ENCODE peak calls at places on chromosomes 1 and 21, in five cellular contexts. W is GM10248, E is BE2C, U is AG10803, V is psoas muscle. Z is an unnamed sample.

GRCh38 chr1:229434641-229435051 is 752 bp upstream of the ACTA1 start:
- DNase-seq in W (no peak), U (no peak), E (peak; percentile 81), V (peak; percentile 69), Z (no peak)

GRCh38 chr21:27164208-27165172 is 197.6 kb upstream of the ADAMTS5 start:
- DNase-seq in W (no peak), E (no peak), U (no peak), V (no peak), Z (no peak)

GRCh38 chr21:34834307-34834706 is 165.5 kb downstream of the CLIC6 start:
- DNase-seq in V (no peak), U (no peak), E (no peak), W (no peak), Z (no peak)

GRCh38 chr1:180636138-180636537 is 4.3 kb downstream of the XPR1 start:
- DNase-seq in U (no peak), V (no peak), W (no peak), E (no peak), Z (no peak)

GRCh38 chr1:181660621-181661020 is 177.3 kb downstream of the CACNA1E start:
- DNase-seq in W (no peak), U (no peak), V (no peak), E (no peak), Z (no peak)

GRCh38 chr1:218772575-218772974 is 401.1 kb upstream of the LYPLAL1 start:
- DNase-seq in U (peak; percentile 67), V (no peak), W (no peak), E (no peak), Z (no peak)

GRCh38 chr1:165832902-165833301 is 5.5 kb downstream of the UCK2 start:
- DNase-seq in W (no peak), E (no peak), V (no peak), U (no peak), Z (no peak)

GRCh38 chr1:244242446-244242845 is 191.4 kb downstream of the ZBTB18 start:
- DNase-seq in U (no peak), E (no peak), W (no peak), V (no peak), Z (peak; percentile 58)

GRCh38 chr1:183675381-183675780 is 22.3 kb upstream of the APOBEC4 start:
- DNase-seq in W (no peak), E (no peak), V (no peak), U (no peak), Z (no peak)

GRCh38 chr1:70072239-70072751 is 133.1 kb downstream of the LRRC40 start:
- DNase-seq in V (no peak), U (peak; percentile 65), W (no peak), E (no peak), Z (no peak)

DNA sequence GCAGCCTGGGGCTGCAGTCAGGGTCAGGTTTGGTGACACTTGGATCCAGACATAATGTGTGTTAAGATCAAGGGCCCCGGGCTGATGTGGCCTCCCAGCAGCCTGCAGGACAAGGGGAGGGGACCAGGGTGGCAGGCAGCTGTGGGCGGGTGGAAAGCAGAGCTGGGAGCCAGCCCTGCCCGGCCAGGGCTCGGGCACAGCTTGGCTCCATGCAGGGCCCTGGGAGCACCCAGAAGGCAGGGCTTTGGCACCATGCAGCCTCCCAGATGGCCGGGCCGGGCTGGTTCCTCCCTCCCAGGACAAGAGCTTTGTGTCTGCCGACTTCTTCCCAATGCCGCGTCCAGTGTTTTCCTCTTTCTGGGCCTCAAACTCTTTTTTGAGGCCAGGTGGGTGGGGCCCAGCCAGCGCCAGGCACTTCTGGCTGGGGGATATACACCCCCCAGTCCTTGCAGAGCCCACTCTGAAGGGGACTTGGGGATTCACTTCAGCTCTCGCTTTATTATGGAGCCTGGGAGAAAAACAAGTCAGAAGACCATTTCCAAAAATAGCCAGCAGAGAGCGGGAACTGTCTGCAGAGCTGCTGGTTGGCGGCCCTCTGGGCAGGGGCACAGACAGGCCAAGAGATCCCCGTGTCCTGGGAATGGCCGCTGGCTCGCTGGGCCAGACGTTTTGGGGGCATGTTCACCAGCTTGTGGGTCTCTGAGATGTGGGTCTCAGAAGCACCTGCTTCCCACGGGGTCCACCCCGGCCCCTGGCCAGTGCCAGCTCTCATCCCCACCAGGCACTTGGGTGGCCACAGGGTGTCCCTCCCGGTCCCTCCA is 103.8 kb upstream of the ARHGEF16 start:
- DNase-seq in W (no peak), V (peak; percentile 42), U (no peak), E (no peak), Z (no peak)
- TF ChIP-seq CTCF in W (no peak), V (no peak), U (peak; percentile 14), E (no peak), Z (no peak)

GRCh38 chr1:151135433-151136385 is 10.7 kb downstream of the SEMA6C start:
- DNase-seq in V (no peak), E (no peak), U (no peak), W (no peak), Z (no peak)
- TF ChIP-seq CTCF in V (no peak), E (no peak), U (no peak), W (no peak), Z (no peak)

DNA sequence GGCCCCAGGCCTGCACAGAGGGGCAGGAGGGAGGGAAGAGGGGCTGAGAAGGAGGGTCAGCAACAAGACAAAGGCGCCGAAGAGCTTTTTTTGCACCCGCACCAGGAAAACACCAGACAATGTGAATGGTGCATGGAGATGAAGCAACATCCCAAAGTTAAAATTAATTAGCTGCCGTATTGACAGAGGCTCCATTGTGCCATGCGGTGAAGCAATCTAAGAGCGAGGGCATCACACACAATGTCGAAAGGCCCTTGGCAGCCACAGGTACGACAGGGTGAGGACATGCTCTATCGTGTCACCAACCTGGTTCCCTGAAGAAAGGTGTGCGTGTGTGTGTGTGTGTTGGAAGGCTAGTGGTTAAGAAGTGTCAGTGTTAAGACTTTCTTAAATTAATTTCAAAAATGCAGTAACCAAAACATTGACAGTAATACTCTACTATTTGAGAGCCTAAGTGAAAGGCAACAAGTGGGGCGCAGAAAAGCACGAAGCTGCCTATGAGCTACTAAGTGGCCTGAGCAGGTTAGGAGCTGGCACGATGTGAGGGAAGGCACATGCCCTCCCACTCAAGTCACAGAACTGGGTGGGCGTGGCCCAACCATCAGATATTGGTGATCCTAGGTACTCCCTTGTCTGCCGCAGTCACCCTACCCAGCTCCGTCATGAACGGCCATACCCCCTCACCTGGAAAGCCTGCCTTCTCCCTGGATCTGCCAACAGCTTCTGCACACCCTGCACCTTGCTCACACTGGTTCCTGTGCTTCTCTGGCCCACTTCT is 41.0 kb downstream of the SSBP3 start:
- DNase-seq in W (no peak), E (no peak), V (no peak), U (no peak), Z (no peak)
- TF ChIP-seq CTCF in W (no peak), E (no peak), V (no peak), U (no peak), Z (no peak)

GRCh38 chr1:17763995-17764394 is 8.9 kb downstream of the ACTL8 start:
- DNase-seq in E (no peak), V (peak; percentile 28), W (no peak), U (no peak), Z (no peak)

GRCh38 chr1:17757426-17757825 is 2.3 kb downstream of the ACTL8 start:
- DNase-seq in U (no peak), W (no peak), V (no peak), E (no peak), Z (no peak)

GRCh38 chr1:17762313-17762712 is 7.2 kb downstream of the ACTL8 start:
- DNase-seq in W (no peak), V (no peak), E (no peak), U (no peak), Z (no peak)

GRCh38 chr1:17755120-17755519 is at the start of gene ACTL8:
- DNase-seq in U (no peak), W (no peak), V (no peak), E (peak; percentile 28), Z (no peak)

GRCh38 chr1:17759114-17759513 is 4.0 kb downstream of the ACTL8 start:
- DNase-seq in E (peak; percentile 53), W (no peak), U (no peak), V (no peak), Z (no peak)
- TF ChIP-seq CTCF in E (peak; percentile 46), W (peak; percentile 6), U (peak; percentile 8), V (no peak), Z (peak; percentile 13)

GRCh38 chr1:92952714-92953113 is 8.5 kb downstream of the DIPK1A start:
- DNase-seq in E (no peak), W (no peak), U (no peak), V (no peak), Z (no peak)

GRCh38 chr1:92948071-92948470 is 13.2 kb downstream of the DIPK1A start:
- DNase-seq in W (no peak), E (no peak), U (no peak), V (no peak), Z (no peak)

GRCh38 chr1:92949937-92950817 is 11.1 kb downstream of the DIPK1A start:
- DNase-seq in V (no peak), W (no peak), E (no peak), U (peak; percentile 89), Z (no peak)

GRCh38 chr1:92953491-92953890 is 7.8 kb downstream of the DIPK1A start:
- DNase-seq in V (no peak), E (no peak), U (no peak), W (peak; percentile 62), Z (peak; percentile 56)

DNA sequence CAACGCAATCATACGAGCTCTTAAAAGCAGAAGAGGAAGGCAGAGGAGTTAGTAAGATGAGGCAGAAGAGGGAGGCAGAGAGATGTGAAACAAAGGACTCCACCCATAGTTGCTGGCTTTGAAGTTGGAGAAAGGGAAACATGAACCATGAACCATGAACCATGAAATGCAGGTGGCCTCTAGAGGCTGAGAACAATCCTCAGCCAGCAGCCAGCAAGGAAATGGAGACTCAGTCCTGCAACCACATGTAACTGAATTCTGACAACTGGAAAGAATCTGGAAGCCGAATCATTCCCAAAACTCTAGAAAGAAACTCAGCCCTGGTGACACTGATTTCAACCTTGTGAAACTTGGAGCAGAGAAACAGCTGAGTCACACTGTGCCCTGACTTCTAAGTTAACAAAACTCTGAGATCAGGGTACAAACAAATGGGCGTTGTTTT is 10.1 kb downstream of the DIPK1A start:
- DNase-seq in U (peak; percentile 88), W (no peak), V (no peak), E (no peak), Z (no peak)
- TF ChIP-seq CTCF in U (peak; percentile 25), W (peak; percentile 19), V (no peak), E (no peak), Z (peak; percentile 20)

Z was measured in GM13976.